ENCODE peak calls at places on chromosomes 13 and 19, in ten cellular contexts. One of them, this sample, is unnamed.

GRCh38 chr13:32902898-32903297 is 113.3 kb upstream of the KL start:
- DNase-seq in HTR-8/SVneo: no peak
- DNase-seq in naive thymus-derived CD4-positive, alpha-beta T cell: no peak
- DNase-seq in H54: no peak
- DNase-seq in activated naive CD8-positive, alpha-beta T cell treated with anti-CD3 and anti-CD28 coated beads, Interleukin-2, amount 50 U/mL, for 24 hours: no peak
- DNase-seq in GM03348: peak
- DNase-seq in fibroblast of the conjunctiva: no peak
- DNase-seq in RWPE1: no peak
- DNase-seq in smooth muscle cell of the brain vasculature: no peak
- DNase-seq in AG04449: no peak
- DNase-seq in this sample: peak

GRCh38 chr13:75055296-75055695 is 426.7 kb downstream of the TBC1D4 start:
- DNase-seq in HTR-8/SVneo: no peak
- DNase-seq in naive thymus-derived CD4-positive, alpha-beta T cell: no peak
- DNase-seq in H54: no peak
- DNase-seq in activated naive CD8-positive, alpha-beta T cell treated with anti-CD3 and anti-CD28 coated beads, Interleukin-2, amount 50 U/mL, for 24 hours: no peak
- DNase-seq in GM03348: no peak
- DNase-seq in fibroblast of the conjunctiva: no peak
- DNase-seq in RWPE1: no peak
- DNase-seq in smooth muscle cell of the brain vasculature: no peak
- DNase-seq in AG04449: no peak
- DNase-seq in this sample: no peak

GRCh38 chr13:45728759-45729158 is 26.6 kb downstream of the CBY2 start:
- DNase-seq in HTR-8/SVneo: peak
- DNase-seq in naive thymus-derived CD4-positive, alpha-beta T cell: no peak
- DNase-seq in H54: peak
- DNase-seq in activated naive CD8-positive, alpha-beta T cell treated with anti-CD3 and anti-CD28 coated beads, Interleukin-2, amount 50 U/mL, for 24 hours: no peak
- DNase-seq in GM03348: peak
- DNase-seq in fibroblast of the conjunctiva: no peak
- DNase-seq in RWPE1: peak
- DNase-seq in smooth muscle cell of the brain vasculature: no peak
- DNase-seq in AG04449: no peak
- DNase-seq in this sample: peak

GRCh38 chr19:49347835-49348234 is 12.6 kb downstream of the CD37 start:
- DNase-seq in HTR-8/SVneo: peak
- DNase-seq in naive thymus-derived CD4-positive, alpha-beta T cell: no peak
- DNase-seq in H54: peak
- DNase-seq in activated naive CD8-positive, alpha-beta T cell treated with anti-CD3 and anti-CD28 coated beads, Interleukin-2, amount 50 U/mL, for 24 hours: no peak
- DNase-seq in GM03348: peak
- DNase-seq in fibroblast of the conjunctiva: peak
- DNase-seq in RWPE1: peak
- DNase-seq in smooth muscle cell of the brain vasculature: no peak
- DNase-seq in AG04449: peak
- DNase-seq in this sample: peak

GRCh38 chr19:10514211-10515145 is 2.8 kb downstream of the S1PR5 start:
- DNase-seq in HTR-8/SVneo: no peak
- DNase-seq in naive thymus-derived CD4-positive, alpha-beta T cell: no peak
- DNase-seq in H54: no peak
- DNase-seq in activated naive CD8-positive, alpha-beta T cell treated with anti-CD3 and anti-CD28 coated beads, Interleukin-2, amount 50 U/mL, for 24 hours: peak
- DNase-seq in GM03348: no peak
- DNase-seq in fibroblast of the conjunctiva: no peak
- DNase-seq in RWPE1: no peak
- DNase-seq in smooth muscle cell of the brain vasculature: no peak
- DNase-seq in AG04449: no peak
- DNase-seq in this sample: no peak

GRCh38 chr19:55027472-55028337 is 10.4 kb downstream of the GP6 start:
- DNase-seq in HTR-8/SVneo: no peak
- DNase-seq in naive thymus-derived CD4-positive, alpha-beta T cell: no peak
- DNase-seq in H54: no peak
- DNase-seq in activated naive CD8-positive, alpha-beta T cell treated with anti-CD3 and anti-CD28 coated beads, Interleukin-2, amount 50 U/mL, for 24 hours: no peak
- DNase-seq in GM03348: no peak
- DNase-seq in fibroblast of the conjunctiva: no peak
- DNase-seq in RWPE1: no peak
- DNase-seq in smooth muscle cell of the brain vasculature: no peak
- DNase-seq in AG04449: no peak
- DNase-seq in this sample: no peak

GRCh38 chr13:92913840-92914239 is 312.8 kb upstream of the GPC6 start:
- DNase-seq in HTR-8/SVneo: no peak
- DNase-seq in naive thymus-derived CD4-positive, alpha-beta T cell: no peak
- DNase-seq in H54: no peak
- DNase-seq in activated naive CD8-positive, alpha-beta T cell treated with anti-CD3 and anti-CD28 coated beads, Interleukin-2, amount 50 U/mL, for 24 hours: no peak
- DNase-seq in GM03348: no peak
- DNase-seq in fibroblast of the conjunctiva: no peak
- DNase-seq in RWPE1: no peak
- DNase-seq in smooth muscle cell of the brain vasculature: no peak
- DNase-seq in AG04449: no peak
- DNase-seq in this sample: no peak

GRCh38 chr13:57948884-57949283 is 317.3 kb downstream of the PCDH17 start:
- DNase-seq in HTR-8/SVneo: no peak
- DNase-seq in naive thymus-derived CD4-positive, alpha-beta T cell: no peak
- DNase-seq in H54: no peak
- DNase-seq in activated naive CD8-positive, alpha-beta T cell treated with anti-CD3 and anti-CD28 coated beads, Interleukin-2, amount 50 U/mL, for 24 hours: no peak
- DNase-seq in GM03348: no peak
- DNase-seq in fibroblast of the conjunctiva: no peak
- DNase-seq in RWPE1: peak
- DNase-seq in smooth muscle cell of the brain vasculature: no peak
- DNase-seq in AG04449: no peak
- DNase-seq in this sample: no peak

GRCh38 chr19:42288411-42288810 is 13.5 kb upstream of the PRR19 start:
- DNase-seq in HTR-8/SVneo: no peak
- DNase-seq in naive thymus-derived CD4-positive, alpha-beta T cell: no peak
- DNase-seq in H54: no peak
- DNase-seq in activated naive CD8-positive, alpha-beta T cell treated with anti-CD3 and anti-CD28 coated beads, Interleukin-2, amount 50 U/mL, for 24 hours: no peak
- DNase-seq in GM03348: no peak
- DNase-seq in fibroblast of the conjunctiva: no peak
- DNase-seq in RWPE1: no peak
- DNase-seq in smooth muscle cell of the brain vasculature: no peak
- DNase-seq in AG04449: no peak
- DNase-seq in this sample: no peak

GRCh38 chr13:109968876-109969577 is 182.6 kb upstream of the IRS2 start:
- DNase-seq in HTR-8/SVneo: no peak
- DNase-seq in naive thymus-derived CD4-positive, alpha-beta T cell: no peak
- DNase-seq in H54: no peak
- DNase-seq in activated naive CD8-positive, alpha-beta T cell treated with anti-CD3 and anti-CD28 coated beads, Interleukin-2, amount 50 U/mL, for 24 hours: no peak
- DNase-seq in GM03348: peak
- DNase-seq in fibroblast of the conjunctiva: no peak
- DNase-seq in RWPE1: no peak
- DNase-seq in smooth muscle cell of the brain vasculature: no peak
- DNase-seq in AG04449: no peak
- DNase-seq in this sample: no peak

GRCh38 chr13:94305033-94305432 is 174.4 kb downstream of the DCT start:
- DNase-seq in HTR-8/SVneo: no peak
- DNase-seq in naive thymus-derived CD4-positive, alpha-beta T cell: no peak
- DNase-seq in H54: no peak
- DNase-seq in activated naive CD8-positive, alpha-beta T cell treated with anti-CD3 and anti-CD28 coated beads, Interleukin-2, amount 50 U/mL, for 24 hours: no peak
- DNase-seq in GM03348: no peak
- DNase-seq in fibroblast of the conjunctiva: no peak
- DNase-seq in RWPE1: no peak
- DNase-seq in smooth muscle cell of the brain vasculature: no peak
- DNase-seq in AG04449: no peak
- DNase-seq in this sample: no peak

This sample was measured in HCEC 1CT.